ENCODE peak calls at places on chromosome 6, in eight cellular contexts. One of them, this sample, is unnamed.

GRCh38 chr6:22099923-22100322 is 196.9 kb downstream of the PRL start:
- DNase-seq in nephron progenitor cell: no peak
- DNase-seq in EL: no peak
- DNase-seq in H54: no peak
- DNase-seq in fibroblast of the aortic adventitia: no peak
- DNase-seq in H7: no peak
- DNase-seq in tibial nerve: no peak
- DNase-seq in COR-L47: no peak
- DNase-seq in this sample: no peak

GRCh38 chr6:50850223-50850751 is 31.6 kb downstream of the TFAP2B start:
- DNase-seq in nephron progenitor cell: peak
- DNase-seq in H7: peak
- DNase-seq in tibial nerve: no peak
- DNase-seq in EL: no peak
- DNase-seq in fibroblast of the aortic adventitia: peak
- DNase-seq in H54: no peak
- DNase-seq in COR-L47: no peak
- DNase-seq in this sample: no peak

GRCh38 chr6:37306624-37307222 is 47.1 kb upstream of the RNF8 start:
- DNase-seq in fibroblast of the aortic adventitia: no peak
- DNase-seq in H54: no peak
- DNase-seq in COR-L47: no peak
- DNase-seq in EL: no peak
- DNase-seq in nephron progenitor cell: no peak
- DNase-seq in tibial nerve: no peak
- DNase-seq in H7: peak
- DNase-seq in this sample: no peak

GRCh38 chr6:26118999-26119398 is 31.8 kb downstream of the HFE start:
- DNase-seq in COR-L47: peak
- DNase-seq in H7: no peak
- DNase-seq in fibroblast of the aortic adventitia: no peak
- DNase-seq in tibial nerve: no peak
- DNase-seq in nephron progenitor cell: no peak
- DNase-seq in EL: no peak
- DNase-seq in H54: no peak
- DNase-seq in this sample: no peak

GRCh38 chr6:112665114-112665513 is 318.0 kb downstream of the RFPL4B start:
- DNase-seq in nephron progenitor cell: no peak
- DNase-seq in tibial nerve: no peak
- DNase-seq in H7: no peak
- DNase-seq in H54: no peak
- DNase-seq in fibroblast of the aortic adventitia: peak
- DNase-seq in EL: peak
- DNase-seq in COR-L47: no peak
- DNase-seq in this sample: no peak

GRCh38 chr6:79782775-79783174 is 151.6 kb downstream of the SH3BGRL2 start:
- DNase-seq in tibial nerve: no peak
- DNase-seq in H54: no peak
- DNase-seq in nephron progenitor cell: no peak
- DNase-seq in H7: no peak
- DNase-seq in EL: no peak
- DNase-seq in COR-L47: no peak
- DNase-seq in fibroblast of the aortic adventitia: no peak
- DNase-seq in this sample: no peak

GRCh38 chr6:166516256-166516655 is 70.2 kb downstream of the RAMACL start:
- DNase-seq in fibroblast of the aortic adventitia: no peak
- DNase-seq in EL: no peak
- DNase-seq in H7: no peak
- DNase-seq in tibial nerve: no peak
- DNase-seq in COR-L47: no peak
- DNase-seq in H54: no peak
- DNase-seq in nephron progenitor cell: no peak
- DNase-seq in this sample: no peak

GRCh38 chr6:38977101-38977500 is 71.5 kb upstream of the GLP1R start:
- DNase-seq in COR-L47: no peak
- DNase-seq in nephron progenitor cell: no peak
- DNase-seq in H54: no peak
- DNase-seq in H7: no peak
- DNase-seq in fibroblast of the aortic adventitia: no peak
- DNase-seq in EL: no peak
- DNase-seq in tibial nerve: no peak
- DNase-seq in this sample: no peak

GRCh38 chr6:157317129-157317814 is 6.0 kb downstream of the TMEM242 start:
- DNase-seq in tibial nerve: peak
- DNase-seq in H7: no peak
- DNase-seq in COR-L47: no peak
- DNase-seq in H54: peak
- DNase-seq in nephron progenitor cell: no peak
- DNase-seq in fibroblast of the aortic adventitia: peak
- DNase-seq in EL: peak
- DNase-seq in this sample: peak

GRCh38 chr6:4941782-4942672 is 61.8 kb downstream of the RPP40 start:
- DNase-seq in H7: no peak
- DNase-seq in H54: peak
- DNase-seq in fibroblast of the aortic adventitia: peak
- DNase-seq in EL: peak
- DNase-seq in nephron progenitor cell: no peak
- DNase-seq in COR-L47: no peak
- DNase-seq in tibial nerve: no peak
- DNase-seq in this sample: peak

GRCh38 chr6:20497200-20497820 is 36.9 kb upstream of the CDKAL1 start:
- DNase-seq in EL: peak
- DNase-seq in H54: no peak
- DNase-seq in fibroblast of the aortic adventitia: peak
- DNase-seq in nephron progenitor cell: no peak
- DNase-seq in COR-L47: no peak
- DNase-seq in tibial nerve: no peak
- DNase-seq in H7: no peak
- DNase-seq in this sample: no peak

GRCh38 chr6:111734068-111734825 is 128.6 kb upstream of the TRAF3IP2 start:
- DNase-seq in H54: no peak
- DNase-seq in tibial nerve: no peak
- DNase-seq in COR-L47: no peak
- DNase-seq in fibroblast of the aortic adventitia: no peak
- DNase-seq in H7: no peak
- DNase-seq in nephron progenitor cell: no peak
- DNase-seq in EL: no peak
- DNase-seq in this sample: no peak

GRCh38 chr6:11618533-11618932 is 81.0 kb downstream of the TMEM170B start:
- DNase-seq in EL: peak
- DNase-seq in H7: no peak
- DNase-seq in nephron progenitor cell: no peak
- DNase-seq in COR-L47: no peak
- DNase-seq in fibroblast of the aortic adventitia: no peak
- DNase-seq in tibial nerve: no peak
- DNase-seq in H54: no peak
- DNase-seq in this sample: no peak

GRCh38 chr6:131911951-131912350 is 39.2 kb downstream of the CCN2 start:
- DNase-seq in H7: no peak
- DNase-seq in COR-L47: no peak
- DNase-seq in tibial nerve: no peak
- DNase-seq in fibroblast of the aortic adventitia: no peak
- DNase-seq in EL: no peak
- DNase-seq in H54: no peak
- DNase-seq in nephron progenitor cell: no peak
- DNase-seq in this sample: no peak

GRCh38 chr6:140437619-140438345 is 1063.3 kb upstream of the CITED2 start:
- DNase-seq in COR-L47: no peak
- DNase-seq in fibroblast of the aortic adventitia: no peak
- DNase-seq in H7: no peak
- DNase-seq in tibial nerve: no peak
- DNase-seq in nephron progenitor cell: peak
- DNase-seq in H54: no peak
- DNase-seq in EL: peak
- DNase-seq in this sample: no peak

GRCh38 chr6:85864453-85865401 is 222.0 kb upstream of the SYNCRIP start:
- DNase-seq in EL: peak
- DNase-seq in nephron progenitor cell: no peak
- DNase-seq in H54: no peak
- DNase-seq in COR-L47: no peak
- DNase-seq in H7: peak
- DNase-seq in tibial nerve: no peak
- DNase-seq in fibroblast of the aortic adventitia: peak
- DNase-seq in this sample: no peak

GRCh38 chr6:109456710-109457595 is 1.4 kb upstream of the MICAL1 start:
- DNase-seq in tibial nerve: no peak
- DNase-seq in nephron progenitor cell: no peak
- DNase-seq in fibroblast of the aortic adventitia: peak
- DNase-seq in COR-L47: no peak
- DNase-seq in H54: no peak
- DNase-seq in H7: peak
- DNase-seq in EL: peak
- DNase-seq in this sample: peak

GRCh38 chr6:143522034-143522600 is 10.6 kb upstream of the FUCA2 start:
- DNase-seq in nephron progenitor cell: no peak
- DNase-seq in EL: no peak
- DNase-seq in fibroblast of the aortic adventitia: no peak
- DNase-seq in H54: no peak
- DNase-seq in COR-L47: no peak
- DNase-seq in H7: no peak
- DNase-seq in tibial nerve: no peak
- DNase-seq in this sample: no peak

GRCh38 chr6:15246217-15247211 is 645 bp downstream of the JARID2 start:
- DNase-seq in H54: no peak
- DNase-seq in fibroblast of the aortic adventitia: peak
- DNase-seq in EL: peak
- DNase-seq in nephron progenitor cell: no peak
- DNase-seq in H7: no peak
- DNase-seq in COR-L47: no peak
- DNase-seq in tibial nerve: no peak
- DNase-seq in this sample: no peak

GRCh38 chr6:56040271-56040670 is 164.9 kb upstream of the BMP5 start:
- DNase-seq in COR-L47: no peak
- DNase-seq in fibroblast of the aortic adventitia: peak
- DNase-seq in H7: no peak
- DNase-seq in tibial nerve: no peak
- DNase-seq in nephron progenitor cell: no peak
- DNase-seq in EL: peak
- DNase-seq in H54: no peak
- DNase-seq in this sample: no peak

GRCh38 chr6:111841822-111842221 is 31.4 kb downstream of the FYN start:
- DNase-seq in H7: no peak
- DNase-seq in nephron progenitor cell: no peak
- DNase-seq in H54: no peak
- DNase-seq in COR-L47: no peak
- DNase-seq in fibroblast of the aortic adventitia: peak
- DNase-seq in tibial nerve: no peak
- DNase-seq in EL: no peak
- DNase-seq in this sample: no peak

GRCh38 chr6:142854589-142855488 is 90.1 kb downstream of the HIVEP2 start:
- DNase-seq in fibroblast of the aortic adventitia: no peak
- DNase-seq in COR-L47: no peak
- DNase-seq in tibial nerve: no peak
- DNase-seq in EL: no peak
- DNase-seq in H7: no peak
- DNase-seq in H54: no peak
- DNase-seq in nephron progenitor cell: no peak
- DNase-seq in this sample: no peak

GRCh38 chr6:148513145-148514071 is 170.8 kb downstream of the SASH1 start:
- DNase-seq in H7: peak
- DNase-seq in COR-L47: no peak
- DNase-seq in EL: peak
- DNase-seq in tibial nerve: no peak
- DNase-seq in fibroblast of the aortic adventitia: peak
- DNase-seq in nephron progenitor cell: no peak
- DNase-seq in H54: no peak
- DNase-seq in this sample: peak

GRCh38 chr6:20319520-20320357 is 81.9 kb upstream of the E2F3 start:
- DNase-seq in EL: no peak
- DNase-seq in tibial nerve: no peak
- DNase-seq in COR-L47: no peak
- DNase-seq in fibroblast of the aortic adventitia: no peak
- DNase-seq in H7: no peak
- DNase-seq in nephron progenitor cell: no peak
- DNase-seq in H54: no peak
- DNase-seq in this sample: no peak

GRCh38 chr6:36123270-36124139 is 6.8 kb upstream of the MAPK13 start:
- DNase-seq in COR-L47: peak
- DNase-seq in fibroblast of the aortic adventitia: peak
- DNase-seq in H7: peak
- DNase-seq in H54: peak
- DNase-seq in tibial nerve: peak
- DNase-seq in nephron progenitor cell: peak
- DNase-seq in EL: peak
- DNase-seq in this sample: peak

GRCh38 chr6:153031335-153031955 is 28.9 kb upstream of the MTRF1L start:
- DNase-seq in H7: no peak
- DNase-seq in EL: no peak
- DNase-seq in H54: no peak
- DNase-seq in fibroblast of the aortic adventitia: peak
- DNase-seq in nephron progenitor cell: no peak
- DNase-seq in tibial nerve: no peak
- DNase-seq in COR-L47: no peak
- DNase-seq in this sample: no peak

GRCh38 chr6:53326372-53327016 is 22.3 kb downstream of the ELOVL5 start:
- DNase-seq in COR-L47: no peak
- DNase-seq in EL: peak
- DNase-seq in fibroblast of the aortic adventitia: peak
- DNase-seq in H7: no peak
- DNase-seq in H54: peak
- DNase-seq in nephron progenitor cell: no peak
- DNase-seq in tibial nerve: no peak
- DNase-seq in this sample: no peak

GRCh38 chr6:87200469-87201174 is 45.3 kb downstream of the ZNF292 start:
- DNase-seq in H54: no peak
- DNase-seq in fibroblast of the aortic adventitia: peak
- DNase-seq in COR-L47: no peak
- DNase-seq in nephron progenitor cell: no peak
- DNase-seq in tibial nerve: no peak
- DNase-seq in H7: no peak
- DNase-seq in EL: peak
- DNase-seq in this sample: no peak

GRCh38 chr6:89200706-89201215 is 16.4 kb downstream of the GABRR1 start:
- DNase-seq in H54: no peak
- DNase-seq in nephron progenitor cell: no peak
- DNase-seq in H7: no peak
- DNase-seq in EL: no peak
- DNase-seq in COR-L47: no peak
- DNase-seq in tibial nerve: no peak
- DNase-seq in fibroblast of the aortic adventitia: no peak
- DNase-seq in this sample: no peak

GRCh38 chr6:83873869-83874268 is 14.4 kb downstream of the CYB5R4 start:
- DNase-seq in fibroblast of the aortic adventitia: no peak
- DNase-seq in tibial nerve: no peak
- DNase-seq in H7: no peak
- DNase-seq in H54: no peak
- DNase-seq in nephron progenitor cell: no peak
- DNase-seq in EL: no peak
- DNase-seq in COR-L47: no peak
- DNase-seq in this sample: no peak

GRCh38 chr6:78629836-78630235 is 237.5 kb upstream of the IRAK1BP1 start:
- DNase-seq in nephron progenitor cell: no peak
- DNase-seq in tibial nerve: no peak
- DNase-seq in EL: no peak
- DNase-seq in H54: no peak
- DNase-seq in fibroblast of the aortic adventitia: no peak
- DNase-seq in COR-L47: no peak
- DNase-seq in H7: no peak
- DNase-seq in this sample: no peak

GRCh38 chr6:36788768-36789167 is 50.5 kb downstream of the CPNE5 start:
- DNase-seq in H54: no peak
- DNase-seq in COR-L47: no peak
- DNase-seq in EL: no peak
- DNase-seq in H7: no peak
- DNase-seq in tibial nerve: no peak
- DNase-seq in nephron progenitor cell: no peak
- DNase-seq in fibroblast of the aortic adventitia: no peak
- DNase-seq in this sample: no peak

GRCh38 chr6:15736023-15736696 is 73.3 kb upstream of the DTNBP1 start:
- DNase-seq in H7: no peak
- DNase-seq in H54: no peak
- DNase-seq in EL: no peak
- DNase-seq in nephron progenitor cell: no peak
- DNase-seq in COR-L47: no peak
- DNase-seq in tibial nerve: no peak
- DNase-seq in fibroblast of the aortic adventitia: no peak
- DNase-seq in this sample: no peak

GRCh38 chr6:119436583-119436982 is 87.0 kb upstream of the MAN1A1 start:
- DNase-seq in fibroblast of the aortic adventitia: no peak
- DNase-seq in nephron progenitor cell: no peak
- DNase-seq in EL: no peak
- DNase-seq in COR-L47: no peak
- DNase-seq in H54: no peak
- DNase-seq in H7: no peak
- DNase-seq in tibial nerve: no peak
- DNase-seq in this sample: no peak

This sample was measured in gastrocnemius medialis.